ENCODE peak calls at places on chromosomes 5 and 9, in six cellular contexts. E, C, F, L, B and Q are unnamed samples.
A peak's percentile ranks its signal among the peaks of the same experiment; 100 is the strongest.

GRCh38 chr5:32843532-32843895 is 132.4 kb downstream of the NPR3 start:
- DNase-seq in E (no peak), C (no peak), F (no peak), L (no peak), B (no peak), Q (no peak)

GRCh38 chr9:133713211-133713959 is 24.8 kb downstream of the SARDH start:
- DNase-seq in E (no peak), C (no peak), F (no peak), L (no peak), B (no peak), Q (no peak)

GRCh38 chr9:126406075-126406675 is 79.5 kb downstream of the MVB12B start:
- DNase-seq in E (no peak), C (no peak), F (no peak), L (no peak), B (no peak), Q (no peak)

GRCh38 chr5:3417376-3417943 is 178.2 kb upstream of the IRX1 start:
- DNase-seq in E (no peak), C (no peak), F (no peak), L (no peak), B (no peak), Q (no peak)

GRCh38 chr5:174098694-174099093 is 53.2 kb downstream of the NSG2 start:
- DNase-seq in E (peak; percentile 25), C (no peak), F (no peak), L (no peak), B (no peak), Q (no peak)

GRCh38 chr5:50853151-50853550 is 186.7 kb downstream of the PARP8 start:
- DNase-seq in E (peak; percentile 64), C (peak; percentile 76), F (no peak), L (peak; percentile 34), B (no peak), Q (no peak)

GRCh38 chr5:81631124-81631523 is 119.8 kb downstream of the SSBP2 start:
- DNase-seq in E (peak; percentile 83), C (peak; percentile 43), F (no peak), L (no peak), B (no peak), Q (no peak)

GRCh38 chr5:173317091-173317685 is 11.0 kb downstream of the STC2 start:
- DNase-seq in E (no peak), C (no peak), F (no peak), L (no peak), B (no peak), Q (no peak)

GRCh38 chr5:111224561-111224989 is 391 bp downstream of the CAMK4 start:
- DNase-seq in E (no peak), C (no peak), F (no peak), L (no peak), B (no peak), Q (no peak)

GRCh38 chr5:35240892-35241291 is 10.6 kb upstream of the PRLR start:
- DNase-seq in E (no peak), C (no peak), F (no peak), L (no peak), B (no peak), Q (no peak)

GRCh38 chr9:14373319-14373632 is 59.3 kb upstream of the NFIB start:
- DNase-seq in E (no peak), C (no peak), F (no peak), L (no peak), B (no peak), Q (peak; percentile 31)

GRCh38 chr5:9265391-9266287 is 280.2 kb downstream of the SEMA5A start:
- DNase-seq in E (no peak), C (no peak), F (no peak), L (no peak), B (peak; percentile 96), Q (peak; percentile 78)

GRCh38 chr5:174990909-174991308 is 266.5 kb downstream of the MSX2 start:
- DNase-seq in E (no peak), C (no peak), F (no peak), L (peak; percentile 40), B (no peak), Q (no peak)

GRCh38 chr9:94632736-94633135 is 6.6 kb downstream of the FBP1 start:
- DNase-seq in E (no peak), C (no peak), F (no peak), L (no peak), B (peak; percentile 14), Q (no peak)

GRCh38 chr9:111601237-111602018 is 2.0 kb upstream of the PTGR1 start:
- DNase-seq in E (no peak), C (no peak), F (no peak), L (no peak), B (peak; percentile 55), Q (peak; percentile 74)

GRCh38 chr5:145324101-145324500 is 511.0 kb downstream of the PRELID2 start:
- DNase-seq in E (no peak), C (no peak), F (no peak), L (no peak), B (peak; percentile 1), Q (no peak)

GRCh38 chr9:19232830-19233194 is 2.3 kb downstream of the DENND4C start:
- DNase-seq in E (peak; percentile 71), C (no peak), F (no peak), L (no peak), B (peak; percentile 14), Q (peak; percentile 60)

GRCh38 chr5:57174128-57174849 is 430 bp downstream of the GPBP1 start:
- DNase-seq in E (peak; percentile 63), C (peak; percentile 49), F (no peak), L (peak; percentile 26), B (no peak), Q (peak; percentile 22)

GRCh38 chr9:77512876-77513275 is 135.2 kb downstream of the GNA14 start:
- DNase-seq in E (no peak), C (no peak), F (no peak), L (no peak), B (no peak), Q (peak; percentile 44)

GRCh38 chr5:141349917-141350619 is at the start of gene PCDHGB1:
- DNase-seq in E (peak; percentile 73), C (no peak), F (no peak), L (no peak), B (peak; percentile 53), Q (peak; percentile 66)

GRCh38 chr9:37922391-37923120 is 18.6 kb upstream of the SLC25A51 start:
- DNase-seq in E (no peak), C (no peak), F (no peak), L (peak; percentile 8), B (no peak), Q (no peak)

GRCh38 chr5:109455598-109456096 is 45.9 kb upstream of the PJA2 start:
- DNase-seq in E (peak; percentile 83), C (no peak), F (peak; percentile 51), L (peak; percentile 63), B (peak; percentile 95), Q (peak; percentile 100)

GRCh38 chr5:74469234-74469972 is 171.1 kb downstream of the ENC1 start:
- DNase-seq in E (no peak), C (no peak), F (no peak), L (no peak), B (no peak), Q (no peak)

DNA sequence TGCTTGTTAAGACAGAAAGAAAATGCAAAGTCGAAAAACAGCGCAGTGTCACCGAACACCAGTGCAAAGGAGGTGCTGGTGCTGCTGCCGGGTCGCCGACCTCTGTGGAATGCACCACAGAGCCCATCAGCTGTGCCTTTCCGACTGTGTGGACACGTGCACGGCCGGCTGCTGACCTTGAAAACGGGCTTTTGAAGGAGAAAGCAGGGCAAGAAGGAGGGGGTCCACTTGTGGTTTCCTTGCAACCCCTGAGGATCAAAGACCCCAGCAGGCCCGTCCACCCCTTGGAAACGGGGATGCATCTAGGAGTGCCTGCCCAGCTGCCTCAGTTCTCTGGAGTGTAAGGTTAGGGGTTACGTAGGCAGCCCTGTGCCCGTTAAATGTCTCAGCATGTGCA is 6.2 kb upstream of the OLFM1 start:
- DNase-seq in E (no peak), C (no peak), F (no peak), L (no peak), B (no peak), Q (no peak)
- TF ChIP-seq CTCF in E (no peak), C (no peak), F (no peak), L (no peak), B (no peak), Q (no peak)

GRCh38 chr9:124394596-124394995 is 20.6 kb downstream of the PSMB7 start:
- DNase-seq in E (no peak), C (no peak), F (no peak), L (no peak), B (no peak), Q (no peak)
- TF ChIP-seq CTCF in E (no peak), C (peak; percentile 24), F (peak; percentile 20), L (no peak), B (no peak), Q (no peak)

DNA sequence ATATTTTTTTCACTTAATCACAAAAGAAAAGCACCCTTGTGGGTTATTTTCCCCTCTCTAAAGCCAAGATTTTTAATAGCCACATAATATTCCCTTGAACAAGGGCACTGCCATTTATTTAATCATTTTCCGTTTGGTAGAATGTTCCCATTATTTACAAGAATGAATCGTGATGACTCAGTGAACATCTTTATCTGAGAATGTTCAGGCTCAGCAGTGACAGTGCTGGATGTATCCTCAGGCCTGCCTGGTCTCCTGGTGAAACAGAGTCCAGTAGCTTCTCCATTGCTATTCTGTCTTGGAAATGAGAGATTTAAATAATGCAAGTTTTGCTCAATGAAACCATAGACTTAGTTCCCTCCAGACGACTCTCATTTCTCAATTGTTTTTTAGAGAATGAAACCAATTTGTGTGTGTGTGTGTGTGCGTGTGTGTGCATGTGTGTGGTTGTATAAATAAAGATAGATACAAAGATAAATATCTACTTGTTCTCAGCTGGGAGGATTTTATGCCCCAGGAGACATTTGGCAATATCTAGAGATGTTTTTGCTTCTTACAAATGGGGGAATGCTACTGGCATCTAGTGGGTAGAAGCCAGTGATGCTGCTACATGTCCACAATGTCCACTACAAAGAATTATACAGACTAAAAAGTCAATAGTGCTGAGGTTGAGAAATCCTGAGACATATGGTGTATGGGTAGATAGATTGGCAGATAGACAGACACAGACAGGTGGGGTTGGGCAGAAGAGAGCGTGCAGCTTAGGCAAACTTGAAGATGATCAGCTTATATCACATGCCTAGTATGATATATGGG is 55.0 kb downstream of the PAPPA start:
- DNase-seq in E (no peak), C (no peak), F (no peak), L (no peak), B (peak; percentile 71), Q (peak; percentile 60)
- TF ChIP-seq CTCF in E (no peak), C (no peak), F (no peak), L (no peak), B (peak; percentile 59), Q (peak; percentile 34)

GRCh38 chr5:55694152-55694830 is 17.8 kb downstream of the SLC38A9 start:
- DNase-seq in E (peak; percentile 51), C (no peak), F (no peak), L (no peak), B (peak; percentile 18), Q (peak; percentile 62)
- TF ChIP-seq CTCF in E (peak; percentile 41), C (no peak), F (peak; percentile 67), L (peak; percentile 39), B (peak; percentile 70), Q (peak; percentile 46)